ENCODE peak calls at places on chromosomes 11 and 22, in ten cellular contexts. C is neural progenitor cell, D is HCT116, R is OCI-LY7, N is neuronal stem cell, S is MM.1S, X is fibroblast of lung, Y is IMR-90, A is H1, Q is GM23248. J is an unnamed sample.

GRCh38 chr11:1928038-1928890 is 8.8 kb downstream of the TNNT3 start:
- DNase-seq in R (no peak), N (no peak), Q (no peak), A (no peak), X (no peak), Y (no peak), S (no peak), D (no peak), C (peak), J (no peak)

GRCh38 chr11:63764712-63765631 is 3.6 kb downstream of the ZFTA start:
- DNase-seq in Q (no peak), S (no peak), A (peak), D (no peak), N (no peak), C (peak), R (no peak), Y (no peak), X (peak), J (no peak)

GRCh38 chr22:34966980-34967379 is 99.0 kb upstream of the ISX start:
- DNase-seq in Q (peak), S (no peak), C (no peak), N (no peak), R (no peak), Y (no peak), D (no peak), X (no peak), A (no peak), J (peak)

GRCh38 chr22:40397436-40397835 is 27.0 kb downstream of the SGSM3 start:
- DNase-seq in D (no peak), N (no peak), Y (peak), S (no peak), A (peak), Q (no peak), X (no peak), C (no peak), R (no peak), J (peak)

GRCh38 chr11:78039919-78040671 is 17.0 kb upstream of the KCTD14 start:
- DNase-seq in A (no peak), S (peak), Y (peak), Q (peak), X (peak), C (no peak), N (no peak), D (no peak), R (no peak), J (peak)

GRCh38 chr11:134045799-134046635 is 22.9 kb upstream of the JAM3 start:
- DNase-seq in Y (no peak), C (peak), S (no peak), R (no peak), D (no peak), Q (no peak), N (no peak), A (no peak), X (no peak), J (no peak)

GRCh38 chr11:92048415-92048814 is 176.2 kb upstream of the FAT3 start:
- DNase-seq in S (no peak), Y (no peak), A (no peak), D (no peak), X (no peak), Q (no peak), R (no peak), C (no peak), N (no peak), J (no peak)

GRCh38 chr22:35930933-35931332 is 97.7 kb downstream of the RBFOX2 start:
- DNase-seq in S (peak), A (no peak), N (peak), C (peak), R (peak), D (peak), Q (peak), X (peak), Y (peak), J (peak)

DNA sequence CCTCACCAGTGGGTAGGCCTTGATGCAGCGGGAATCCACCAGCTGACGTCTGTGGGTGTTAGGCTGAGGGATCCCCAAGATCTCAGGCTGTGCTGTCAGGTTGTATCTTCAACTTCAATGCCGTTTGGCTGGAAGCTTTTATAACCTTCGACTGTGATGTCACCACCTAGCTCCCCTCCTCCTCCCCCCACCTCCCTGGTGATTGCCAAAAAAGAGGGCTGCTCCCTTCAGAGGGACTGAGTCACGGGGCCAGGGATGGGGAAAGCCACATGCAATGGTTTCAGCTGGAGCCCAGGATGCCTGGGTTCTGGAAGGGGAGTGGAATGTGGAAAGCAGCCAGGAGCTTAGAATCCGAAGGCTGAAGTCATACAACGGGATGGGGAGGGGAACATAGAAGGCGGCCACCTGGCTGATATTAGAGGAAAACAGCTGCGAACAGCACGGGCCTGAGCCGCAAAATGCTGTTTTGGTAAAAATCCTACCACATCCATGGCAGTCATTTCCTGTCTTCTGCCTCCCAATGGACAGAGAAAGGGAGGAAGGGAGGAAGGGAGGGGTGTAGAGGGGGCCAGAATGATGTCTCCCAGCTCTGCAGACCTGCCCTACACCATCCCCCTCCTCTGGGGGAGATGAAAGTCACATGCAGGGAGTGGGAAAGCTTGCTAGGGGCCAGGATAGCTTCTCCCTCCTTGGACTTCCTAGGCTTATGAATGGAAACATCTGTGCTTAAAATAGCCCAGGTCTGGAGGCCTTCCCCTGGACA is at the start of gene LRRN4CL:
- DNase-seq in Q (peak), A (no peak), C (no peak), R (no peak), X (peak), D (no peak), Y (peak), N (no peak), S (no peak), J (peak)
- H2AFZ ChIP-seq in Q (peak), A (no peak), C (no peak), R (no peak), X (peak), D (no peak), Y (peak), N (no peak), S (no peak), J (peak)

GRCh38 chr11:83152245-83152644 is 4.7 kb upstream of the PCF11 start:
- DNase-seq in C (no peak), Y (no peak), D (no peak), S (no peak), Q (no peak), N (no peak), R (no peak), X (no peak), A (no peak), J (no peak)
- H2AFZ ChIP-seq in C (no peak), Y (no peak), D (peak), S (no peak), Q (no peak), N (no peak), R (peak), X (no peak), A (no peak), J (no peak)

DNA sequence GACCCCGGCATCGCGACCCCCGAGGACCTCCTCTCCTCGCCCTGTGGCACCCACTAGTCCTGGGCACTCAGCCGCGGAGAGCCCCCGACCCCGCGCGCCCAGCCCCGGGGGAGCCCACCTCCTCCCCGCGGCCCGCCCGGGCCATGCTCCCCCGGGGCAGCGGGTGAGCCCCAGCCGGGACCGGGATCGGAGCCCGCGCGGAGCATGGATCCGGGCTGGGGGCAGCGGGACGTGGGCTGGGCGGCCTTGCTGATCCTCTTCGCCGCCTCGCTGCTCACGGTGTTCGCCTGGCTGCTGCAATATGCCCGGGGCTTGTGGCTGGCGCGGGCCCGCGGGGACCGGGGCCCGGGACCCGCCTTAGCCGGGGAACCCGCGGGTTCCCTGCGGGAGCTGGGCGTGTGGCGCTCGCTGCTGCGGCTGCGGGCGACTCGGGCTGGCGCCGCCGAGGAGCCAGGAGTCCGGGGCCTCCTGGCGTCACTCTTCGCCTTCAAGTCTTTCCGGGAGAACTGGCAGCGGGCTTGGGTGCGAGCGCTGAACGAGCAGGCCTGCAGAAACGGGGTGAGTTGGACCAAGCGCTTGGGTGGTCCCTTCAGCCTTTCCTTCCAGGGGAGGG is 500 bp downstream of the C2CD2L start:
- DNase-seq in S (no peak), D (no peak), A (no peak), N (no peak), Q (peak), X (no peak), Y (no peak), C (peak), R (peak), J (no peak)
- H2AFZ ChIP-seq in S (peak), D (no peak), A (no peak), N (peak), Q (peak), X (peak), Y (peak), C (peak), R (peak), J (peak)

GRCh38 chr11:124844664-124845079 is 20.6 kb upstream of the ROBO3 start:
- DNase-seq in Y (no peak), C (peak), X (no peak), R (no peak), Q (no peak), A (no peak), N (no peak), S (no peak), D (no peak), J (no peak)
- H2AFZ ChIP-seq in Y (peak), C (no peak), X (peak), R (no peak), Q (peak), A (no peak), N (no peak), S (no peak), D (no peak), J (no peak)

DNA sequence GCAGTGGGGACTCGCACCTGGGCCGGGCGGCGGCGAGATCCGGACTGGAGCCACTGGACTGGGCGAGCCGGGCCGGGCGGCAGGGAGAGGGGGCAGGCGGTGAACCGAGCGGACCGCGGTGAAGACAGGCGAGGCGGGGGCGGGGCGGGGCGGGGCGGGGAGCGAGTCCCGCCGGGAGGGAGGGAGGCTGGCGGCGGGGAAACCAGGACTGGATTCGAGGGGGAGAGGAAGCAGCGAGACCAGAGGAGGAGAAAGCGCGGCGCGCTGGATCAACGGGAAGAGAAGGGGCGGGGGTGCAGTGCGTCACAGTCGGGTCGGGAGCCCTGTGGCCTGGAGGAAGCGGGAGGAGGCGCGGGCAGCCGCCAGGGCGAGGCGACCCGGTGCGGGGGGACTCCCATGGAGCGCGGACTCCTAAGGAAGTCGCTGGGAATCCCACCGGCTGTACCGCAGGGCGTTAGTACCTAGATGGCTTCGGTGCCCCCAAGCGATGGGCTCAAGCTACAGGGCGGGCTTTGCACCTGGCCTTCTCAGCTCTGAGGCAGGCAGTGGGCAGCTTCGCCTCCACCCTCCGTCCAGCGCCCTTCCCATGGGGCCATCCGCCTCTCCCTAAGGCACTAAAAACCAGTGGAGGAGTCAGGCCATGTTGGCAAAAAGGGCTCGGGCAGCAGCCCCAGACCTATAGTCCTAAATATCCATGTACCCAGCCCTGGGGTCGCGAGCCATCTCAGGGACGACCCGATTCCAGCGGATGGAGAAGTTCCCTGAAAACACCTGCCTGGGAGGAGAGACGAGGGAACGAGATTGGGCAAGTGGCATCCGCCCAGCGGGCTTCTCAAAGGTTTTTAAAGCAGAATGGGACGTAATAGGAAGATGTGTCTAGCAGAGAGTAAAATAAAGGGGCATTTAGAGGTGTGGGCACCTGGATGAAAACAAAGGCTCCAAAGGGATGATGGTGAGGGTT is at the start of gene TMEM121B:
- DNase-seq in D (no peak), X (peak), Y (peak), A (peak), R (no peak), Q (peak), C (peak), S (no peak), N (peak), J (peak)
- H2AFZ ChIP-seq in D (no peak), X (no peak), Y (peak), A (peak), R (no peak), Q (no peak), C (peak), S (no peak), N (peak), J (peak)

DNA sequence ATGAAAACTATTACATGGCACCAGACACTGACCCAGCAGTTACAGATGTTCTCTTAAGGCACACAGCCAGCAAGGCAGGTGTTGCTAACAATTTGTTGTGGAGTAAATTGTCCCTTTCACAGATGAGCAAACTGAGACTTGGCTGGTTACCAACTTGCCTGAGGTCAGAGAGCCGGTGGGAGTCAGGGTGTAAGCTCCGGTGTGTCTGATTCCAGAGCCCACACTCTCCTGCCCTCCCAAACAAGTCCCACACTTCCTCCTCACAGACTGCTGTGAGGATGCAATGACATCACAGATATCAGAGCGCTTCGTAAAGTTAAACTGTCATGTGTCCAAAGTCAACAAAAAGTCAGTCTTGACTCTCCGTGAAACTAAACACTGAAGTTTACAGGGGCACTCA is 12.5 kb downstream of the GDPD5 start:
- DNase-seq in N (no peak), R (no peak), S (no peak), Q (no peak), D (no peak), A (no peak), X (peak), C (no peak), Y (peak), J (peak)
- H2AFZ ChIP-seq in N (no peak), R (no peak), S (no peak), Q (no peak), D (no peak), A (no peak), X (no peak), C (no peak), Y (no peak), J (no peak)

GRCh38 chr11:115502636-115503082 is 1.6 kb downstream of the CADM1 start:
- DNase-seq in S (no peak), A (peak), N (no peak), Y (no peak), X (no peak), Q (peak), C (no peak), D (no peak), R (no peak), J (no peak)
- H2AFZ ChIP-seq in S (no peak), A (no peak), N (peak), Y (peak), X (no peak), Q (peak), C (peak), D (no peak), R (peak), J (peak)

GRCh38 chr22:50242406-50242949 is 2.3 kb downstream of the TUBGCP6 start:
- DNase-seq in Y (no peak), Q (peak), R (no peak), D (no peak), C (no peak), S (no peak), A (no peak), N (no peak), X (no peak), J (no peak)

GRCh38 chr22:50244420-50245213 is at the start of gene TUBGCP6:
- DNase-seq in Y (peak), D (peak), X (peak), A (peak), R (peak), N (peak), Q (peak), C (peak), S (peak), J (peak)

GRCh38 chr22:50246242-50247175 is 1.7 kb upstream of the TUBGCP6 start:
- DNase-seq in X (no peak), Q (no peak), Y (no peak), D (no peak), A (no peak), C (no peak), N (no peak), R (no peak), S (no peak), J (no peak)

GRCh38 chr22:50245214-50246072 is 620 bp upstream of the TUBGCP6 start:
- DNase-seq in C (no peak), R (no peak), Y (no peak), S (peak), D (no peak), X (no peak), N (no peak), Q (no peak), A (no peak), J (no peak)

GRCh38 chr22:50243704-50244419 is 961 bp downstream of the TUBGCP6 start:
- DNase-seq in Q (peak), S (no peak), C (no peak), A (no peak), R (no peak), Y (peak), D (no peak), X (no peak), N (no peak), J (no peak)
- H2AFZ ChIP-seq in Q (peak), S (peak), C (no peak), A (no peak), R (no peak), Y (peak), D (no peak), X (peak), N (peak), J (peak)

DNA sequence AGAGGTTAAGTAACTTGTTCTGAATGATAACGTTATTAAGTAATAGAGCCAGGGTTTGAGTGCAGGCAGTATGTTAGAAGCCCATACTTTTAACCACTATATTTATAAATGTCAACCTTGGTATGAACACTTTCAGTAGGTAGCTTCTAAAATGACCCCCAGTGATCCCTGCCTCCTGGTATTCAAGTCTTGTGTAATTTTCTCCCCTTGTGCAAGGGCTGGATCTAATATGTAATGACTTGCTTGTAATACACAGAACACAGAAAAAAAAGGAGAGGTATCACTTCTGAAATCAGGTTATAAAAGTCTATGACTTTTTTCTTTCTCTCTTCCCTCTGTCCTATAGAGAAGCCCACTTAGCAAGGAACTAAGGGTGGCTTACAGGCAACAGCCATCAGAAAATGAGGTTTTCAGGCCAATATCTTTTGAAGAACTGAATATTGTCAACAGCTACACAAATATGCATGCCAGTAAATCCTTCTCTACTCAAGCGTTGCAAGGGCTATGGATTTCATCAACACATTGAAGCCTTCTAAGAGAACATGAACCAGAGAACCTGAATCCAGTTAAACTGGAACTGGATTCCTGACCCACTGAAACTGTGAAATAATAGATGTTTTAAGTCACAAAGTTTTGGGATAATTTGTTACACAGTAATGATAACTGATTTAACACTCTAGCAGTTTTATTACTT is 712.3 kb downstream of the METTL15 start:
- DNase-seq in C (no peak), N (no peak), A (no peak), R (no peak), D (no peak), S (no peak), Q (peak), X (no peak), Y (peak), J (peak)
- H2AFZ ChIP-seq in C (no peak), N (no peak), A (no peak), R (no peak), D (no peak), S (no peak), Q (peak), X (no peak), Y (no peak), J (no peak)

J was measured in astrocyte.